ENCODE peak calls at places on chromosomes 6 and 20, in five cellular contexts. A is iPS-NIHi11, O is BJ, X is mesenchymal stem cell, C is T-cell. V is an unnamed sample.

GRCh38 chr6:13678255-13678983 is 33.2 kb downstream of the RANBP9 start:
- DNase-seq in A (peak), X (no peak), C (no peak), O (no peak), V (no peak)

GRCh38 chr6:166381733-166382499 is 824 bp downstream of the MPC1 start:
- DNase-seq in C (peak), O (no peak), A (peak), X (peak), V (peak)

GRCh38 chr6:14193524-14193923 is 76.0 kb downstream of the CD83 start:
- DNase-seq in X (no peak), A (no peak), O (no peak), C (no peak), V (no peak)

GRCh38 chr6:139943391-139943790 is 568.9 kb upstream of the CITED2 start:
- DNase-seq in X (peak), O (peak), C (no peak), A (no peak), V (no peak)

GRCh38 chr20:39588148-39588757 is 626.1 kb downstream of the DHX35 start:
- DNase-seq in O (no peak), C (no peak), A (no peak), X (no peak), V (no peak)

GRCh38 chr6:148392611-148393160 is 50.0 kb downstream of the SASH1 start:
- DNase-seq in X (no peak), O (no peak), C (no peak), A (no peak), V (no peak)

GRCh38 chr6:42278131-42278853 is 60.6 kb upstream of the MRPS10 start:
- DNase-seq in O (no peak), A (no peak), C (no peak), X (no peak), V (no peak)

GRCh38 chr6:106509420-106510089 is 119.7 kb downstream of the RTN4IP1 start:
- DNase-seq in C (no peak), A (peak), O (no peak), X (peak), V (no peak)

GRCh38 chr20:21607971-21608735 is 94.3 kb upstream of the NKX2-2 start:
- DNase-seq in A (peak), O (no peak), X (no peak), C (no peak), V (no peak)

GRCh38 chr6:107730106-107730505 is 94.0 kb downstream of the SCML4 start:
- DNase-seq in C (peak), X (no peak), O (no peak), A (no peak), V (no peak)

GRCh38 chr20:24653306-24653705 is 183.9 kb downstream of the SYNDIG1 start:
- DNase-seq in C (no peak), A (no peak), X (peak), O (no peak), V (no peak)

GRCh38 chr20:4082406-4083102 is 67.2 kb upstream of the RNF24 start:
- DNase-seq in A (peak), C (peak), X (peak), O (no peak), V (no peak)

GRCh38 chr6:42322676-42323075 is 105.0 kb upstream of the MRPS10 start:
- DNase-seq in A (peak), X (no peak), O (no peak), C (no peak), V (no peak)

GRCh38 chr6:35381132-35381531 is 38.8 kb downstream of the PPARD start:
- DNase-seq in O (no peak), A (no peak), X (no peak), C (no peak), V (no peak)

GRCh38 chr6:2695464-2696095 is 55.1 kb downstream of the MYLK4 start:
- DNase-seq in A (no peak), C (no peak), X (peak), O (no peak), V (no peak)

GRCh38 chr6:19734519-19734918 is 102.7 kb upstream of the ID4 start:
- DNase-seq in A (no peak), O (no peak), X (no peak), C (no peak), V (no peak)

GRCh38 chr6:95203153-95203754 is 374.1 kb upstream of the MANEA start:
- DNase-seq in X (peak), O (no peak), C (no peak), A (peak), V (no peak)

GRCh38 chr6:156658186-156658585 is 119.0 kb upstream of the ARID1B start:
- DNase-seq in A (no peak), C (no peak), O (peak), X (no peak), V (no peak)

GRCh38 chr20:16001286-16001685 is 572.0 kb downstream of the KIF16B start:
- DNase-seq in C (no peak), O (no peak), A (no peak), X (no peak), V (no peak)

GRCh38 chr6:159044899-159045727 is at the start of gene TAGAP:
- DNase-seq in A (peak), C (peak), O (no peak), X (no peak), V (no peak)

GRCh38 chr20:32761831-32762753 is at the start of gene DNMT3B:
- DNase-seq in X (peak), C (peak), A (peak), O (no peak), V (peak)

GRCh38 chr6:43405354-43405753 is 22.0 kb upstream of the ABCC10 start:
- DNase-seq in X (peak), C (no peak), O (no peak), A (no peak), V (no peak)

GRCh38 chr6:122484760-122485159 is 13.2 kb upstream of the SERINC1 start:
- DNase-seq in X (no peak), A (no peak), C (no peak), O (no peak), V (no peak)

GRCh38 chr6:108518714-108519576 is 41.8 kb upstream of the FOXO3 start:
- DNase-seq in X (peak), O (no peak), C (no peak), A (peak), V (no peak)

GRCh38 chr20:34980543-34981213 is 25.0 kb downstream of the MYH7B start:
- DNase-seq in C (no peak), X (peak), O (no peak), A (no peak), V (no peak)

GRCh38 chr6:145073811-145074210 is 661.5 kb downstream of the EPM2A start:
- DNase-seq in X (no peak), C (no peak), O (no peak), A (no peak), V (no peak)

GRCh38 chr20:50049442-50050026 is 63.4 kb downstream of the UBE2V1 start:
- DNase-seq in X (no peak), A (no peak), O (no peak), C (no peak), V (no peak)

GRCh38 chr6:42086046-42086664 is 35.8 kb downstream of the TAF8 start:
- DNase-seq in X (no peak), C (no peak), A (peak), O (no peak), V (no peak)

GRCh38 chr20:36152266-36152665 is 2.3 kb upstream of the EPB41L1 start:
- DNase-seq in O (no peak), A (no peak), C (no peak), X (no peak), V (no peak)

GRCh38 chr6:168385858-168386735 is 54.9 kb upstream of the SMOC2 start:
- DNase-seq in C (no peak), A (no peak), O (no peak), X (no peak), V (no peak)

GRCh38 chr20:54076259-54076658 is 5.9 kb upstream of the BCAS1 start:
- DNase-seq in A (no peak), X (no peak), C (no peak), O (no peak), V (no peak)

GRCh38 chr20:50039706-50040431 is 57.1 kb downstream of the SNAI1 start:
- DNase-seq in C (no peak), A (no peak), O (no peak), X (no peak), V (no peak)